ENCODE peak calls at places on chromosomes 4 and X, in four cellular contexts. One of them, this sample, is unnamed.

GRCh38 chr4:68708566-68708965 is 38.1 kb upstream of the UGT2B15 start:
- DNase-seq in uterus: no peak
- DNase-seq in NB4: no peak
- DNase-seq in endothelial cell: no peak
- DNase-seq in this sample: no peak

GRCh38 chrX:115642895-115643530 is 82.0 kb downstream of the PLS3 start:
- DNase-seq in uterus: peak
- DNase-seq in endothelial cell: peak
- DNase-seq in NB4: peak
- DNase-seq in this sample: peak

GRCh38 chr4:185591679-185592141 is 56.4 kb upstream of the PDLIM3 start:
- DNase-seq in endothelial cell: no peak
- DNase-seq in NB4: no peak
- DNase-seq in uterus: no peak
- DNase-seq in this sample: no peak

GRCh38 chr4:114598191-114599121 is at the start of gene UGT8:
- DNase-seq in uterus: no peak
- DNase-seq in endothelial cell: peak
- DNase-seq in NB4: peak
- DNase-seq in this sample: peak

GRCh38 chr4:141346144-141346543 is 125.4 kb downstream of the ZNF330 start:
- DNase-seq in NB4: peak
- DNase-seq in uterus: peak
- DNase-seq in endothelial cell: no peak
- DNase-seq in this sample: peak

GRCh38 chr4:185346975-185347601 is 48.6 kb downstream of the LRP2BP start:
- DNase-seq in uterus: no peak
- DNase-seq in endothelial cell: no peak
- DNase-seq in NB4: no peak
- DNase-seq in this sample: no peak

GRCh38 chr4:120299631-120300030 is 233.0 kb upstream of the MAD2L1 start:
- DNase-seq in uterus: no peak
- DNase-seq in NB4: no peak
- DNase-seq in endothelial cell: no peak
- DNase-seq in this sample: no peak

GRCh38 chr4:52251864-52252263 is 200.8 kb downstream of the SPATA18 start:
- DNase-seq in endothelial cell: no peak
- DNase-seq in NB4: peak
- DNase-seq in uterus: no peak
- DNase-seq in this sample: no peak

GRCh38 chrX:24761306-24761705 is 67.6 kb downstream of the POLA1 start:
- DNase-seq in endothelial cell: no peak
- DNase-seq in NB4: no peak
- DNase-seq in uterus: no peak
- DNase-seq in this sample: no peak

GRCh38 chrX:100880368-100880767 is 6.2 kb upstream of the NOX1 start:
- DNase-seq in uterus: no peak
- DNase-seq in NB4: no peak
- DNase-seq in endothelial cell: no peak
- DNase-seq in this sample: no peak

GRCh38 chr4:1318488-1319213 is 28.4 kb upstream of the UVSSA start:
- DNase-seq in NB4: no peak
- DNase-seq in uterus: no peak
- DNase-seq in endothelial cell: peak
- DNase-seq in this sample: no peak

GRCh38 chrX:110142096-110142495 is 139.2 kb downstream of the TMEM164 start:
- DNase-seq in NB4: no peak
- DNase-seq in endothelial cell: no peak
- DNase-seq in uterus: no peak
- DNase-seq in this sample: no peak

GRCh38 chr4:124070688-124071484 is 641.6 kb downstream of the ANKRD50 start:
- DNase-seq in uterus: no peak
- DNase-seq in endothelial cell: no peak
- DNase-seq in NB4: no peak
- DNase-seq in this sample: no peak

GRCh38 chr4:184649971-184650855 is 675 bp downstream of the PRIMPOL start:
- DNase-seq in NB4: peak
- DNase-seq in endothelial cell: peak
- DNase-seq in uterus: no peak
- DNase-seq in this sample: peak

GRCh38 chrX:52988985-52989917 is 30.9 kb upstream of the FAM156A start:
- DNase-seq in uterus: no peak
- DNase-seq in NB4: no peak
- DNase-seq in endothelial cell: no peak
- DNase-seq in this sample: no peak

GRCh38 chr4:36039031-36039430 is 205.3 kb downstream of the ARAP2 start:
- DNase-seq in NB4: no peak
- DNase-seq in endothelial cell: no peak
- DNase-seq in uterus: no peak
- DNase-seq in this sample: peak

GRCh38 chr4:142379277-142380051 is 466.6 kb downstream of the INPP4B start:
- DNase-seq in NB4: no peak
- DNase-seq in uterus: no peak
- DNase-seq in endothelial cell: no peak
- DNase-seq in this sample: no peak

GRCh38 chr4:53066155-53066554 is 204.0 kb downstream of the RASL11B start:
- DNase-seq in endothelial cell: no peak
- DNase-seq in uterus: no peak
- DNase-seq in NB4: no peak
- DNase-seq in this sample: no peak

GRCh38 chr4:136121431-136121830 is 1410.9 kb downstream of the PCDH18 start:
- DNase-seq in NB4: no peak
- DNase-seq in endothelial cell: no peak
- DNase-seq in uterus: no peak
- DNase-seq in this sample: no peak

DNA sequence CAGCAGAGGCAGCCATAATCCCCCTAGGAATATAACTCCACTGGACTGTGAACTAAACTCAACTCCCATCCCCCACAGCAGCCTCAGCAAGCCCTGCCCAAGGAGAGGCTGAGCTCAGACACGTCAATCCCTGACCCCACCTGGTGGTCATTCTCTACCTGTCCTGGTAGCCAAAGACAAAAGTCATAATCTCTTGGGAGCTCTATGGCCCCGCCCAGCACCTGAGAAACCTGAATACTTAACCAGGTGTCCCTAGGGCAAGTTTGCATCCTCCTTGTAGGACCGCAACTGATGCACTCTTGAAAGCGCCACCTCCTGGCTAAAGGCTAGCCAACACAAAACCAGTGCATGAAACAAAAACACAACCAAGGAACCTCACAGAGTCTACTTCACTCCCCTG is 18.4 kb downstream of the CT47B1 start:
- DNase-seq in uterus: no peak
- DNase-seq in NB4: no peak
- DNase-seq in endothelial cell: peak
- DNase-seq in this sample: peak
- TF ChIP-seq CTCF in uterus: no peak
- TF ChIP-seq CTCF in NB4: no peak
- TF ChIP-seq CTCF in endothelial cell: peak
- TF ChIP-seq CTCF in this sample: no peak

GRCh38 chr4:55107054-55107453 is 18.3 kb downstream of the KDR start:
- DNase-seq in endothelial cell: no peak
- DNase-seq in uterus: no peak
- DNase-seq in NB4: no peak
- DNase-seq in this sample: no peak

GRCh38 chr4:55098805-55099204 is 26.6 kb downstream of the KDR start:
- DNase-seq in endothelial cell: no peak
- DNase-seq in NB4: no peak
- DNase-seq in uterus: no peak
- DNase-seq in this sample: no peak

GRCh38 chr4:55103224-55103623 is 22.2 kb downstream of the KDR start:
- DNase-seq in uterus: peak
- DNase-seq in endothelial cell: no peak
- DNase-seq in NB4: no peak
- DNase-seq in this sample: no peak
- TF ChIP-seq CTCF in uterus: no peak
- TF ChIP-seq CTCF in endothelial cell: no peak
- TF ChIP-seq CTCF in NB4: no peak
- TF ChIP-seq CTCF in this sample: no peak

DNA sequence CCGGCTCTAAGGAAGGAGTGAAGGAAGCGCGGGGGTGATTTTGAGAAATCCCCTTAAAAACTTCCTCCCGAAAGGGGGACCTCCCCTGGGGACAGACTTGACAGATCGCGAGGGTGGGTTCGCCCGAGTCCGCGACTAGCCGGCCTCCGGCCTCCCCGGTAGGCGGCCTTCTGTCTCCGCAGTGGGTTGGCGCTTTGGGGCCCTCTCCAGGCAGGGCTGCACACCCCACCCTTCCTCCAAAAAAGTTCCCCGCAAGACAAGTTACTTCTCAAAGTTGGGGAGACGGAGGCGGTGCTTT is 24.8 kb downstream of the HOPX start:
- DNase-seq in NB4: no peak
- DNase-seq in uterus: no peak
- DNase-seq in endothelial cell: peak
- DNase-seq in this sample: peak
- TF ChIP-seq CTCF in NB4: no peak
- TF ChIP-seq CTCF in uterus: no peak
- TF ChIP-seq CTCF in endothelial cell: no peak
- TF ChIP-seq CTCF in this sample: no peak

GRCh38 chr4:8212606-8213005 is 13.5 kb downstream of the SH3TC1 start:
- DNase-seq in uterus: no peak
- DNase-seq in endothelial cell: no peak
- DNase-seq in NB4: no peak
- DNase-seq in this sample: no peak
- TF ChIP-seq CTCF in uterus: no peak
- TF ChIP-seq CTCF in endothelial cell: no peak
- TF ChIP-seq CTCF in NB4: no peak
- TF ChIP-seq CTCF in this sample: no peak

GRCh38 chr4:67288964-67289363 is 256.3 kb downstream of the CENPC start:
- DNase-seq in uterus: no peak
- DNase-seq in endothelial cell: peak
- DNase-seq in NB4: peak
- DNase-seq in this sample: peak
- TF ChIP-seq CTCF in uterus: no peak
- TF ChIP-seq CTCF in endothelial cell: peak
- TF ChIP-seq CTCF in NB4: peak
- TF ChIP-seq CTCF in this sample: peak